ENCODE peak calls at places on chromosome X, in eight cellular contexts. Z is fibroblast of lung, W is dorsolateral prefrontal cortex, U is smooth muscle cell of the brain vasculature, P is NCI-H2029, O is aorta, N is GM23248, I is ELF-1. L is an unnamed sample.

GRCh38 chrX:108224727-108225455 is 133.3 kb downstream of the ATG4A start:
- DNase-seq in Z (peak), W (no peak), U (no peak), P (no peak), O (no peak), N (peak), I (peak), L (no peak)

GRCh38 chrX:115602729-115603389 is 41.9 kb downstream of the PLS3 start:
- DNase-seq in Z (no peak), W (no peak), U (no peak), P (peak), O (no peak), N (peak), I (no peak), L (no peak)

GRCh38 chrX:152640039-152640818 is 2.5 kb downstream of the GABRQ start:
- DNase-seq in Z (no peak), W (no peak), U (no peak), P (no peak), O (no peak), N (no peak), I (no peak), L (no peak)

GRCh38 chrX:111868726-111869638 is 7.0 kb upstream of the TRPC5OS start:
- DNase-seq in Z (no peak), W (no peak), U (no peak), P (no peak), O (no peak), N (peak), I (peak), L (no peak)

GRCh38 chrX:119692241-119693031 is 532 bp downstream of the SEPTIN6 start:
- DNase-seq in Z (peak), W (peak), U (no peak), P (no peak), O (peak), N (peak), I (peak), L (no peak)

GRCh38 chrX:50697691-50698090 is 116.3 kb downstream of the SHROOM4 start:
- DNase-seq in Z (peak), W (no peak), U (no peak), P (no peak), O (no peak), N (peak), I (peak), L (peak)

GRCh38 chrX:151902813-151903591 is 9.7 kb upstream of the MAGEA4 start:
- DNase-seq in Z (peak), W (no peak), U (peak), P (no peak), O (no peak), N (peak), I (peak), L (peak)

GRCh38 chrX:20007962-20008633 is 17.2 kb upstream of the BCLAF3 start:
- DNase-seq in Z (no peak), W (no peak), U (no peak), P (no peak), O (no peak), N (no peak), I (no peak), L (no peak)